ENCODE peak calls at places on chromosomes 1 and 21, in six cellular contexts. A, C, J, E, L and Z are unnamed samples.

GRCh38 chr21:42493109-42494060 is 2.6 kb downstream of the RSPH1 start:
- DNase-seq in A (no peak), C (no peak), J (no peak), E (no peak), L (no peak), Z (peak; percentile 5)

GRCh38 chr1:208465266-208465665 is 221.1 kb upstream of the PLXNA2 start:
- DNase-seq in A (no peak), C (no peak), J (no peak), E (no peak), L (no peak), Z (no peak)

GRCh38 chr1:56330400-56331026 is 248.8 kb downstream of the PLPP3 start:
- DNase-seq in A (no peak), C (peak; percentile 71), J (peak; percentile 44), E (no peak), L (no peak), Z (no peak)

GRCh38 chr1:65830306-65830705 is 37.6 kb downstream of the PDE4B start:
- DNase-seq in A (no peak), C (no peak), J (no peak), E (no peak), L (no peak), Z (no peak)

GRCh38 chr1:29870621-29871020 is 634.3 kb downstream of the PTPRU start:
- DNase-seq in A (no peak), C (no peak), J (no peak), E (no peak), L (no peak), Z (no peak)

GRCh38 chr1:9454094-9454418 is 85.2 kb upstream of the SLC25A33 start:
- DNase-seq in A (no peak), C (no peak), J (no peak), E (no peak), L (no peak), Z (no peak)

GRCh38 chr1:212700892-212701819 is 1.5 kb upstream of the BATF3 start:
- DNase-seq in A (peak; percentile 83), C (peak; percentile 52), J (no peak), E (peak; percentile 72), L (peak; percentile 47), Z (peak; percentile 61)

GRCh38 chr1:91553196-91553595 is 52.5 kb downstream of the CDC7 start:
- DNase-seq in A (no peak), C (peak; percentile 90), J (no peak), E (no peak), L (no peak), Z (no peak)

GRCh38 chr1:109502368-109502851 is 7.1 kb downstream of the AMIGO1 start:
- DNase-seq in A (no peak), C (no peak), J (no peak), E (no peak), L (no peak), Z (no peak)

GRCh38 chr1:116424438-116424837 is 51.4 kb downstream of the ATP1A1 start:
- DNase-seq in A (no peak), C (no peak), J (no peak), E (no peak), L (no peak), Z (no peak)

GRCh38 chr1:161117681-161118581 is at the start of the genes NIT1 and PFDN2:
- DNase-seq in A (peak; percentile 94), C (peak; percentile 81), J (no peak), E (peak; percentile 92), L (peak; percentile 88), Z (peak; percentile 92)

GRCh38 chr1:59520759-59521442 is 224.0 kb downstream of the FGGY start:
- DNase-seq in A (peak; percentile 71), C (peak; percentile 87), J (peak; percentile 21), E (no peak), L (no peak), Z (peak; percentile 75)

GRCh38 chr1:184409011-184409410 is 22.2 kb downstream of the C1orf21 start:
- DNase-seq in A (no peak), C (peak; percentile 44), J (no peak), E (no peak), L (no peak), Z (no peak)

GRCh38 chr1:65881070-65881594 is 88.4 kb downstream of the PDE4B start:
- DNase-seq in A (no peak), C (no peak), J (no peak), E (no peak), L (no peak), Z (no peak)

GRCh38 chr1:225816643-225817538 is 7.0 kb downstream of the EPHX1 start:
- DNase-seq in A (peak; percentile 90), C (peak; percentile 47), J (no peak), E (peak; percentile 88), L (peak; percentile 26), Z (peak; percentile 84)
- TF ChIP-seq CTCF in A (no peak), C (no peak), J (no peak), E (no peak), L (no peak), Z (no peak)

GRCh38 chr1:23867542-23867952 is 543 bp downstream of the FUCA1 start:
- DNase-seq in A (no peak), C (no peak), J (no peak), E (no peak), L (no peak), Z (no peak)

GRCh38 chr1:23869818-23870217 is 1.7 kb upstream of the FUCA1 start:
- DNase-seq in A (no peak), C (no peak), J (no peak), E (no peak), L (no peak), Z (no peak)

GRCh38 chr1:23868848-23869450 is 859 bp upstream of the FUCA1 start:
- DNase-seq in A (no peak), C (no peak), J (no peak), E (no peak), L (no peak), Z (no peak)

GRCh38 chr1:23865543-23865930 is 2.6 kb downstream of the FUCA1 start:
- DNase-seq in A (no peak), C (peak; percentile 28), J (no peak), E (no peak), L (no peak), Z (no peak)

DNA sequence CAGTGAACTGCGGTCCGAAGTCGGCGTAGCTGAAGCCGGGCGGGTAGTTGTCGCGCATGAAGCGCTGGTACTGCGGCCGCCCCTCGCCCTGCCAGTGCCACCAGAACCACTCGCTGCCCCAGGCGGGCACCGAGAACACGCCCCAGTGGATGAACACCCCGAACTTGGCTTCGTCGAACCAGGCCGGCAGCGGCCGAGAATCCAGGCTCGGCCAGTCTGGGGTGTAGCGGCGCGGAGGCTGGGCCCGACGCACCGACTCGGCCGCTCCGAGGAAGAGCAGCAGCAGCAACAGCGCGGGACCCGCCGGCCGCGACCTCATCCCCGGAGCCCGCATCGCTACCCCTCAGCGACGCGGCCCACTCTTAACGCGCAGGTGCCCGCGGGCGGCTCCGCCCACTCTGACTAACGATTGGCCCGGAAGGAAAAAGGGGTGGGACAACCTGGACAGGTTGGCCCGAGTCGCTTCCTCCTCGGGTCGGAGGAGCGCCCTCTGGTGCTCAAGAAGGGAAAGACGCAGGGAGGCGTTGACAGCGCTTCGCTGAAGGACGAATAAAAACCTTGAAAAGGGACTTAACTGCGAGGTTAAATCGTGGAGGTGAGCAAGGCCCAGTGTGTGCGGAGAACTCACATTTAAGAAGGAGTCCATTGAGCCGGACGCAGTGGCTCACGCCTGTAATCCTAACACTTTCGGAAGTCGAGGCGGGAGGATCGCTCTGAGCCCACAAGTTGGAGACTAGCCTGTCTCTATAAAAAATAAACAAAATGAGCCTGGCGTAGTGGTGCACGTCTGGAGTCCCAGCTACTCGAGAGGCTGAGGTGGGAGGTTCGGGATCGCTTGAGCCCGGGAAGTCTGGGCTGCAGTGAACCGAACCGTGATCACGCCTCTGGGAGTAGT is at the start of gene FUCA1:
- DNase-seq in A (peak; percentile 96), C (peak; percentile 74), J (no peak), E (peak; percentile 95), L (peak; percentile 88), Z (peak; percentile 96)
- TF ChIP-seq CTCF in A (peak; percentile 95), C (peak; percentile 91), J (peak; percentile 87), E (peak; percentile 93), L (peak; percentile 90), Z (peak; percentile 94)

GRCh38 chr1:13825033-13825432 is 125.0 kb downstream of the PRDM2 start:
- DNase-seq in A (no peak), C (peak; percentile 20), J (no peak), E (no peak), L (no peak), Z (no peak)
- TF ChIP-seq CTCF in A (no peak), C (peak; percentile 14), J (peak; percentile 18), E (no peak), L (no peak), Z (no peak)

GRCh38 chr1:69441496-69441895 is 126.2 kb upstream of the LRRC7 start:
- DNase-seq in A (no peak), C (no peak), J (no peak), E (no peak), L (no peak), Z (no peak)
- TF ChIP-seq CTCF in A (no peak), C (no peak), J (no peak), E (no peak), L (no peak), Z (no peak)